ENCODE peak calls at places on chromosomes 16 and 17, in six cellular contexts. R, L, T, I, K and U are unnamed samples.

GRCh38 chr16:632486-633335 is 1.9 kb downstream of the WFIKKN1 start:
- DNase-seq in R (no peak), K (no peak), L (no peak), I (no peak), T (no peak), U (no peak)

GRCh38 chr16:10776280-10776679 is 32.6 kb downstream of the NUBP1 start:
- DNase-seq in K (peak), T (no peak), R (no peak), I (no peak), L (no peak), U (no peak)

GRCh38 chr16:46787909-46788308 is 39.8 kb upstream of the MYLK3 start:
- DNase-seq in L (no peak), R (no peak), K (no peak), I (no peak), T (no peak), U (no peak)

GRCh38 chr16:3113765-3114479 is 1.5 kb downstream of the ZNF205 start:
- DNase-seq in L (no peak), T (no peak), I (no peak), K (no peak), R (no peak), U (no peak)

GRCh38 chr16:66211651-66212050 is 154.8 kb upstream of the CDH5 start:
- DNase-seq in L (no peak), R (no peak), K (no peak), I (no peak), T (no peak), U (no peak)

GRCh38 chr16:50702725-50703124 is 9.3 kb downstream of the NOD2 start:
- DNase-seq in L (no peak), T (no peak), R (no peak), K (no peak), I (no peak), U (no peak)

GRCh38 chr17:80253631-80254395 is 6.8 kb upstream of the RNF213 start:
- DNase-seq in I (no peak), R (no peak), T (no peak), K (no peak), L (no peak), U (no peak)

GRCh38 chr16:28930652-28931051 is 1.1 kb upstream of the CD19 start:
- DNase-seq in T (no peak), K (no peak), I (no peak), R (no peak), L (no peak), U (no peak)